ENCODE peak calls at places on chromosomes 7 and 10, in nine cellular contexts. C is Right ventricle myocardium superior; O is OCI-LY7; X is stimulated activated CD8-positive, alpha-beta memory T cell treated with anti-CD3 and anti-CD28 coated beads, Interleukin-2, amount 100 ng/mL, for 48 hours; U is NCI-H1417; W is cerebellum; Q is AG08395; D is WTC11; Y is T-helper 1 cell. T is an unnamed sample.

GRCh38 chr10:130817674-130818073 is 493.8 kb downstream of the TCERG1L start:
- DNase-seq in C (no peak), O (no peak), X (no peak), U (no peak), W (no peak), Q (no peak), D (no peak), Y (no peak), T (no peak)

GRCh38 chr10:69911571-69912528 is 110.1 kb downstream of the COL13A1 start:
- DNase-seq in C (peak), O (no peak), X (no peak), U (no peak), W (peak), Q (peak), D (no peak), Y (no peak), T (no peak)

GRCh38 chr10:129769381-129770116 is 194.5 kb downstream of the EBF3 start:
- DNase-seq in C (no peak), O (no peak), X (no peak), U (no peak), W (no peak), Q (no peak), D (peak), Y (no peak), T (no peak)

GRCh38 chr10:95789928-95790327 is 34.0 kb downstream of the ENTPD1 start:
- DNase-seq in C (no peak), O (no peak), X (no peak), U (no peak), W (no peak), Q (no peak), D (no peak), Y (no peak), T (peak)

GRCh38 chr7:7542251-7542835 is 6.7 kb upstream of the COL28A1 start:
- DNase-seq in C (no peak), O (no peak), X (no peak), U (no peak), W (no peak), Q (no peak), D (no peak), Y (no peak), T (no peak)

GRCh38 chr7:91055219-91055618 is 209.0 kb upstream of the FZD1 start:
- DNase-seq in C (no peak), O (no peak), X (no peak), U (no peak), W (no peak), Q (no peak), D (no peak), Y (no peak), T (no peak)

GRCh38 chr7:124412531-124412930 is 353.1 kb downstream of the GPR37 start:
- DNase-seq in C (no peak), O (no peak), X (no peak), U (no peak), W (no peak), Q (no peak), D (no peak), Y (no peak), T (peak)

GRCh38 chr10:14124951-14125350 is 205.8 kb downstream of the FRMD4A start:
- DNase-seq in C (no peak), O (no peak), X (no peak), U (no peak), W (no peak), Q (peak), D (no peak), Y (no peak), T (peak)

GRCh38 chr10:110568055-110568735 is 700 bp downstream of the SMC3 start:
- DNase-seq in C (peak), O (peak), X (peak), U (peak), W (peak), Q (peak), D (peak), Y (peak), T (peak)

GRCh38 chr7:264541-265191 is 25.3 kb upstream of the FOXL3 start:
- DNase-seq in C (peak), O (no peak), X (no peak), U (peak), W (no peak), Q (no peak), D (no peak), Y (no peak), T (no peak)

GRCh38 chr10:101270763-101271162 is 41.5 kb upstream of the LBX1 start:
- DNase-seq in C (no peak), O (no peak), X (no peak), U (no peak), W (no peak), Q (no peak), D (no peak), Y (no peak), T (no peak)

GRCh38 chr7:37230221-37230620 is 218.4 kb downstream of the ELMO1 start:
- DNase-seq in C (peak), O (no peak), X (no peak), U (peak), W (peak), Q (no peak), D (no peak), Y (no peak), T (no peak)

GRCh38 chr7:107754642-107755041 is 10.7 kb downstream of the CBLL1 start:
- DNase-seq in C (no peak), O (no peak), X (no peak), U (no peak), W (no peak), Q (no peak), D (no peak), Y (no peak), T (no peak)

GRCh38 chr7:749121-749520 is 22.0 kb upstream of the PRKAR1B start:
- DNase-seq in C (peak), O (no peak), X (no peak), U (no peak), W (peak), Q (no peak), D (no peak), Y (no peak), T (no peak)

GRCh38 chr10:124035928-124036558 is 57.4 kb downstream of the CHST15 start:
- DNase-seq in C (peak), O (peak), X (peak), U (peak), W (no peak), Q (no peak), D (no peak), Y (peak), T (no peak)

GRCh38 chr10:60479305-60480020 is 89.8 kb upstream of the ANK3 start:
- DNase-seq in C (no peak), O (no peak), X (no peak), U (no peak), W (no peak), Q (no peak), D (no peak), Y (peak), T (no peak)

GRCh38 chr7:34011017-34011680 is 105.8 kb downstream of the BMPER start:
- DNase-seq in C (no peak), O (no peak), X (no peak), U (no peak), W (no peak), Q (no peak), D (no peak), Y (no peak), T (peak)

GRCh38 chr7:42832672-42833071 is 79.2 kb downstream of the C7orf25 start:
- DNase-seq in C (no peak), O (no peak), X (no peak), U (no peak), W (no peak), Q (no peak), D (no peak), Y (no peak), T (no peak)

GRCh38 chr10:21195149-21195731 is 298.1 kb upstream of the NEBL start:
- DNase-seq in C (no peak), O (no peak), X (no peak), U (peak), W (peak), Q (no peak), D (no peak), Y (no peak), T (no peak)

GRCh38 chr10:125823663-125824251 is 411 bp downstream of the BCCIP start:
- DNase-seq in C (no peak), O (peak), X (no peak), U (peak), W (no peak), Q (peak), D (no peak), Y (no peak), T (peak)

GRCh38 chr7:84697506-84697905 is 489.4 kb downstream of the SEMA3D start:
- DNase-seq in C (no peak), O (no peak), X (no peak), U (no peak), W (no peak), Q (peak), D (no peak), Y (no peak), T (peak)

GRCh38 chr10:34046651-34047050 is 712.2 kb upstream of the NRP1 start:
- DNase-seq in C (no peak), O (no peak), X (no peak), U (no peak), W (no peak), Q (no peak), D (no peak), Y (no peak), T (no peak)

GRCh38 chr7:2195403-2196246 is 37.1 kb downstream of the MAD1L1 start:
- DNase-seq in C (peak), O (no peak), X (no peak), U (peak), W (peak), Q (no peak), D (no peak), Y (no peak), T (no peak)

GRCh38 chr7:113891031-113891350 is 27.8 kb downstream of the PPP1R3A start:
- DNase-seq in C (no peak), O (no peak), X (no peak), U (no peak), W (no peak), Q (no peak), D (no peak), Y (no peak), T (no peak)

GRCh38 chr7:46839651-46840050 is 742.3 kb downstream of the TNS3 start:
- DNase-seq in C (no peak), O (no peak), X (no peak), U (no peak), W (no peak), Q (no peak), D (no peak), Y (no peak), T (no peak)

GRCh38 chr7:136600475-136600874 is 268.0 kb upstream of the CHRM2 start:
- DNase-seq in C (no peak), O (no peak), X (no peak), U (no peak), W (no peak), Q (no peak), D (no peak), Y (no peak), T (no peak)

GRCh38 chr7:55240418-55241142 is 124.6 kb upstream of the LANCL2 start:
- DNase-seq in C (no peak), O (no peak), X (no peak), U (no peak), W (no peak), Q (no peak), D (no peak), Y (no peak), T (no peak)

GRCh38 chr10:9302142-9302746 is 1247.8 kb downstream of the GATA3 start:
- DNase-seq in C (no peak), O (peak), X (no peak), U (peak), W (peak), Q (peak), D (no peak), Y (peak), T (peak)

GRCh38 chr10:63166742-63167258 is 33.7 kb downstream of the NRBF2 start:
- DNase-seq in C (no peak), O (peak), X (no peak), U (peak), W (peak), Q (peak), D (no peak), Y (peak), T (peak)

GRCh38 chr7:49443515-49443914 is 329.9 kb upstream of the VWC2 start:
- DNase-seq in C (no peak), O (no peak), X (no peak), U (no peak), W (no peak), Q (no peak), D (no peak), Y (no peak), T (no peak)

GRCh38 chr10:12081879-12082560 is 13.3 kb downstream of the DHTKD1 start:
- DNase-seq in C (no peak), O (no peak), X (no peak), U (no peak), W (no peak), Q (peak), D (no peak), Y (no peak), T (peak)

GRCh38 chr10:46265981-46266505 is 20.8 kb upstream of the ANTXRL start:
- DNase-seq in C (no peak), O (peak), X (no peak), U (peak), W (no peak), Q (no peak), D (no peak), Y (no peak), T (no peak)

GRCh38 chr10:124724279-124725027 is 19.7 kb downstream of the FAM53B start:
- DNase-seq in C (no peak), O (no peak), X (no peak), U (peak), W (no peak), Q (no peak), D (no peak), Y (no peak), T (no peak)

GRCh38 chr7:15916666-15917388 is 230.3 kb upstream of the MEOX2 start:
- DNase-seq in C (no peak), O (no peak), X (no peak), U (no peak), W (no peak), Q (no peak), D (no peak), Y (no peak), T (peak)

GRCh38 chr7:83824214-83824613 is 175.3 kb upstream of the SEMA3E start:
- DNase-seq in C (no peak), O (no peak), X (no peak), U (no peak), W (no peak), Q (no peak), D (no peak), Y (no peak), T (no peak)

GRCh38 chr10:11023009-11023408 is 5.3 kb downstream of the CELF2 start:
- DNase-seq in C (no peak), O (no peak), X (no peak), U (no peak), W (no peak), Q (no peak), D (no peak), Y (peak), T (no peak)

GRCh38 chr10:2650328-2650727 is 417.0 kb upstream of the PFKP start:
- DNase-seq in C (no peak), O (no peak), X (no peak), U (no peak), W (no peak), Q (no peak), D (no peak), Y (no peak), T (no peak)

GRCh38 chr7:136698231-136698630 is 170.2 kb upstream of the CHRM2 start:
- DNase-seq in C (no peak), O (no peak), X (no peak), U (no peak), W (peak), Q (no peak), D (no peak), Y (no peak), T (peak)

GRCh38 chr7:140263277-140263676 is 86.5 kb upstream of the KDM7A start:
- DNase-seq in C (no peak), O (no peak), X (no peak), U (no peak), W (no peak), Q (no peak), D (no peak), Y (peak), T (no peak)

T was measured in mesenchymal stem cell.